ENCODE peak calls at places on chromosomes 3 and 15, in four cellular contexts. One of them, this sample, is unnamed. For H3K9me3, the result is how much of the 10 kb centered on the place peaks cover.

GRCh38 chr3:122416966-122417365 is 1.1 kb upstream of the WDR5B start:
- DNase-seq in mucosa of descending colon: peak
- DNase-seq in SJSA1: peak
- DNase-seq in psoas muscle: peak
- DNase-seq in this sample: no peak

GRCh38 chr15:66565731-66566130 is at the start of gene LCTL:
- DNase-seq in SJSA1: peak
- DNase-seq in mucosa of descending colon: no peak
- DNase-seq in psoas muscle: no peak
- DNase-seq in this sample: peak

GRCh38 chr3:98560911-98561310 is 29.1 kb downstream of the GPR15 start:
- DNase-seq in mucosa of descending colon: no peak
- DNase-seq in psoas muscle: no peak
- DNase-seq in SJSA1: no peak
- DNase-seq in this sample: no peak

GRCh38 chr3:134650431-134651346 is at the start of gene KY:
- DNase-seq in SJSA1: peak
- DNase-seq in mucosa of descending colon: peak
- DNase-seq in psoas muscle: peak
- DNase-seq in this sample: peak

GRCh38 chr15:63979227-63979793 is 67.0 kb downstream of the DAPK2 start:
- DNase-seq in psoas muscle: no peak
- DNase-seq in SJSA1: no peak
- DNase-seq in mucosa of descending colon: no peak
- DNase-seq in this sample: peak

GRCh38 chr15:56886878-56887781 is 31.3 kb upstream of the TCF12 start:
- DNase-seq in mucosa of descending colon: peak
- DNase-seq in SJSA1: peak
- DNase-seq in psoas muscle: peak
- DNase-seq in this sample: peak

GRCh38 chr3:4021162-4021561 is 221.9 kb downstream of the LRRN1 start:
- DNase-seq in SJSA1: no peak
- DNase-seq in mucosa of descending colon: no peak
- DNase-seq in psoas muscle: no peak
- DNase-seq in this sample: no peak

GRCh38 chr3:4524423-4524769 is 31.2 kb downstream of the ITPR1 start:
- DNase-seq in psoas muscle: no peak
- DNase-seq in mucosa of descending colon: no peak
- DNase-seq in SJSA1: no peak
- DNase-seq in this sample: no peak

GRCh38 chr3:32077260-32078084 is 28.9 kb upstream of the GPD1L start:
- DNase-seq in SJSA1: no peak
- DNase-seq in mucosa of descending colon: peak
- DNase-seq in psoas muscle: no peak
- DNase-seq in this sample: no peak

DNA sequence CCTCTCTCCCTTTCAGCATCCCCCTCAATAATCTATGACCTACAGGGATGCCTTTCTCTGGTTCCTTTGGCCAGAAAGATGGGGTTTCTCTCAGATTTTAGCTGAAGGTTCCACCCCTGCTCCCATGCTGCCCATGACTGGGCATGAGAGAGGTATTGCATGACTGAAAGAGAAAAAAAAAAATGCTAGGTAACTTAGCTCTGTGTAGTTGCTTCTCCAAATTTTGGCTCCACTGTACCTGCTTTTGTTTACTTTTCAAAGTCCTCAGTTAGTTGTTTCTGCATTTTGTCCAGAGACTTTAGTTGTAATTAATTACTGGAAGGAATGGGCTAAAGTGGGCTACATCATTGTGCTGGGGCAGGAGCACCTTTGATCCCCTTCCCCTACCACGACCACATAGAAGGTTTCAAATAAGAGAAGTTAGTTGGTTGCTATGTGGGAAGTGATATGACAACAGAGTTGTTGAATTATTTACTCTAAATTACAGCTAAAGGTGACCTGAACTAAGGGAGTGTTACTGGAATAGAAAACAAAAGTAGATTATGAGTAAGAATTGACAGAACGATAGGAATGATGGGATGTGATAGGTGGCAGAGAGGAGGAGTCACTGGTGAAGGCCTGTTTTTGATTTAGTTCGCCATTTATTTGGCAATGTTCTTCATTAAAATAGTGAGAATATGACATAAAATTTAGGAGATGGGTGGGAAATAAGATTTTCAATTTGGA is 605.4 kb upstream of the NR2F2 start:
- DNase-seq in mucosa of descending colon: no peak
- DNase-seq in SJSA1: no peak
- DNase-seq in psoas muscle: no peak
- DNase-seq in this sample: no peak
- H3K9me3 ChIP-seq in mucosa of descending colon: under half
- H3K9me3 ChIP-seq in SJSA1: under half
- H3K9me3 ChIP-seq in psoas muscle: under half
- H3K9me3 ChIP-seq in this sample: under half

GRCh38 chr3:93931597-93932229 is 42.0 kb downstream of the PROS1 start:
- DNase-seq in mucosa of descending colon: no peak
- DNase-seq in SJSA1: no peak
- DNase-seq in psoas muscle: no peak
- DNase-seq in this sample: no peak

GRCh38 chr3:93934366-93935046 is 39.2 kb downstream of the PROS1 start:
- DNase-seq in SJSA1: no peak
- DNase-seq in psoas muscle: no peak
- DNase-seq in mucosa of descending colon: no peak
- DNase-seq in this sample: no peak

DNA sequence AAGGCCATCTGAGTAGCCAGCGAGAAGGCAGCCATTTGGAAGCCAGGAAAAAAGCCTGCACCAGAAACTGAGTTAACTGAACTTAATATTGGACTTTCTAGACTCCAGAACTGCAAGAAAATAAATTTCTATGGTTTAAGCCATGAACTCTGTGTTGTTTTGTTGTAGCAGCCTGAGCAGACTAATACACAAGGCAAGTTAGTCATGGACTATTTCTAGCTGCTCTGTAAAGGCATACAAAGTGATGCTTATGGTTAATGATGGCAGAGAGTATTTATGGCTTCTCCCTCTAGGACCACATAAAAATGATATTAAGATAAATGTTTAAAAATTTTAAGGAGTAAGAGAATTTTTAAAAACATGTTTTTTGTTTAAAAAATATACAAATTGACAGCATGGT is 37.1 kb downstream of the PROS1 start:
- DNase-seq in mucosa of descending colon: no peak
- DNase-seq in psoas muscle: no peak
- DNase-seq in SJSA1: no peak
- DNase-seq in this sample: no peak
- H3K9me3 ChIP-seq in mucosa of descending colon: under half
- H3K9me3 ChIP-seq in psoas muscle: under half
- H3K9me3 ChIP-seq in SJSA1: under half
- H3K9me3 ChIP-seq in this sample: under half

GRCh38 chr3:183653209-183654064 is 18.0 kb downstream of the KLHL24 start:
- DNase-seq in psoas muscle: no peak
- DNase-seq in mucosa of descending colon: no peak
- DNase-seq in SJSA1: peak
- DNase-seq in this sample: no peak

GRCh38 chr3:183650554-183650953 is 15.1 kb downstream of the KLHL24 start:
- DNase-seq in SJSA1: no peak
- DNase-seq in psoas muscle: no peak
- DNase-seq in mucosa of descending colon: no peak
- DNase-seq in this sample: no peak

DNA sequence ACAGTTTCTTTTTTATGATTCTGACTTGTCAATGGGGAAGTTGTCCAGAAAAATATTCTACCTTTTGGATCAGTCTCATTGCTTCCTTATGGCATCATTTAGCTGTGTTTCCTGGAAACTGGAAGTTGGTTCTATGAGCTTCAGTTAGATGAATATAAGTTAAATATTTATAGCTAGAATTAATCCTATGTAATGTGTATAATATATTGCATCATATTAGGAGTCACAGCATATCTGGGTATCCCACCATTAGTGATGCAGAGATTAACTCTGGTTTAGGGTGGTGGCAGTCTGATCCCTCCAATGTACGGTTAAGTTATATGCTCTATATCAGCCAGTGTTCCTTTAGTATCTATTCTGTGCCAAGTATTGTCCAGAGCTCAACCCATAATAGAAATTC is 19.3 kb downstream of the KLHL24 start:
- DNase-seq in SJSA1: no peak
- DNase-seq in mucosa of descending colon: no peak
- DNase-seq in psoas muscle: no peak
- DNase-seq in this sample: no peak
- H3K9me3 ChIP-seq in SJSA1: under half
- H3K9me3 ChIP-seq in mucosa of descending colon: under half
- H3K9me3 ChIP-seq in psoas muscle: under half
- H3K9me3 ChIP-seq in this sample: under half

DNA sequence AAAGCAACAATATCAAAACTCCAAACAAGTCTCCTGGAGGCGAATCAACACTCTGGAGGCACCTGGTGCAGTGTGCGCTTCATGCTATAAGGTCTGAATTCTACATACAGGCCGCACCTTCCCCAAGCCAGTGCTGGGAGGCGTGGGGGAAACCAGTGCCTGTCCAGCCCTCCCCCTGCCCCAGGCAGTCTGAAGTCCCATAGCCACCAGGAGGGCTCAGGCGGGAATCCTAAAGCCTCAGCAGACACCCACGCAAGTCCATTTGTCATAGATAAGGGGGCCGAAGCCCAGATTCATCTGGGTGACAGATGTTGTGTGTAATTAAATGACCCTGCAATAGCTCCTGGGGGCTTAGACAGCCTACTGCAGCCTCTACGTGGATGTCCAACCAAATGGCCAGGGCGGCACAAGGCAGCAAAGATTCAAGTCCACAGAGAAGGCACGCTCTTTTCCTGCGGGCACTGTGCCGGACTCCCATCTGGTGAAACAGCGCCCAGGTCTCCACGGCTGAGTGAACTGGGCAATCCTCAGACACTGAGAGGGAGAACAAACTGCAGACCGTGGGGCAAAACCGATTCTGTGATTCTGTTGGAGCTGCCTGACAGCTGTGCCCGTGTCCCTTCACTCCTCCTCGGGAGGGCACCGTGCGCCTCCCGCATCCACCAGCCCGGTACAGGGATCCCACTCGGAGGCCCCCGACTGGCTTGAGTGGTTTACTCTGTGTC is 64.8 kb downstream of the ATP10A start:
- DNase-seq in SJSA1: no peak
- DNase-seq in psoas muscle: no peak
- DNase-seq in mucosa of descending colon: no peak
- DNase-seq in this sample: no peak
- H3K9me3 ChIP-seq in SJSA1: under half
- H3K9me3 ChIP-seq in psoas muscle: under half
- H3K9me3 ChIP-seq in mucosa of descending colon: under half
- H3K9me3 ChIP-seq in this sample: under half